ENCODE peak calls at places on chromosomes 7 and 10, in nine cellular contexts. C is heart left ventricle, P is K562, I is fibroblast of lung, N is cardiac muscle cell, O is MM.1S, Y is pancreas, F is IMR-90, X is tibial nerve. D is an unnamed sample. For H3K4me1, the result is how much of the 10 kb centered on the place peaks cover.

GRCh38 chr7:29878081-29878688 is 71.9 kb downstream of the WIPF3 start:
- DNase-seq in F (peak), P (peak), N (peak), Y (no peak), C (no peak), I (peak), X (peak), O (peak), D (peak)

GRCh38 chr7:147298611-147299043 is 1182.0 kb downstream of the CNTNAP2 start:
- DNase-seq in Y (no peak), P (no peak), C (no peak), I (peak), N (no peak), X (no peak), O (no peak), F (peak), D (no peak)

GRCh38 chr10:37734971-37735370 is 122.4 kb downstream of the ZNF248 start:
- DNase-seq in P (no peak), X (no peak), F (peak), C (no peak), N (no peak), I (no peak), O (no peak), Y (no peak), D (no peak)

GRCh38 chr7:22238354-22239311 is 118.3 kb downstream of the RAPGEF5 start:
- DNase-seq in N (no peak), C (no peak), F (peak), I (peak), O (no peak), Y (no peak), X (no peak), P (no peak), D (no peak)

GRCh38 chr10:27534341-27534740 is 30.2 kb downstream of the RAB18 start:
- DNase-seq in P (no peak), I (no peak), C (no peak), F (no peak), X (no peak), Y (no peak), O (no peak), N (no peak), D (no peak)

GRCh38 chr10:11444531-11445228 is 166.8 kb downstream of the USP6NL start:
- DNase-seq in C (no peak), P (no peak), F (no peak), O (no peak), X (no peak), I (no peak), N (no peak), Y (no peak), D (no peak)

GRCh38 chr7:39948375-39948774 is 1.7 kb upstream of the CDK13 start:
- DNase-seq in X (no peak), O (no peak), F (no peak), Y (no peak), I (no peak), P (no peak), C (no peak), N (no peak), D (no peak)

GRCh38 chr7:144439717-144440116 is 36.2 kb upstream of the NOBOX start:
- DNase-seq in O (no peak), X (no peak), N (no peak), F (no peak), C (no peak), I (no peak), Y (no peak), P (no peak), D (no peak)

GRCh38 chr10:6647811-6648526 is 67.9 kb upstream of the PRKCQ start:
- DNase-seq in I (peak), N (peak), O (peak), Y (peak), P (peak), C (no peak), X (no peak), F (no peak), D (peak)

GRCh38 chr7:117269417-117269816 is 53.4 kb downstream of the WNT2 start:
- DNase-seq in O (no peak), I (peak), N (no peak), F (peak), P (no peak), C (no peak), Y (no peak), X (no peak), D (no peak)

GRCh38 chr10:71757450-71757918 is 15.8 kb downstream of the VSIR start:
- DNase-seq in X (no peak), F (no peak), N (no peak), I (no peak), O (no peak), P (no peak), Y (no peak), C (peak), D (no peak)

GRCh38 chr10:11593612-11594011 is 17.8 kb downstream of the USP6NL start:
- DNase-seq in X (no peak), O (no peak), I (no peak), N (no peak), P (no peak), Y (no peak), C (no peak), F (no peak), D (no peak)

GRCh38 chr7:5528071-5528814 is 104.6 kb upstream of the TNRC18 start:
- DNase-seq in O (peak), C (peak), I (peak), N (peak), X (no peak), F (peak), Y (no peak), P (no peak), D (peak)

GRCh38 chr10:112938808-112939482 is 11.1 kb upstream of the TCF7L2 start:
- DNase-seq in P (no peak), Y (no peak), O (no peak), I (no peak), C (no peak), N (no peak), F (no peak), X (no peak), D (no peak)

DNA sequence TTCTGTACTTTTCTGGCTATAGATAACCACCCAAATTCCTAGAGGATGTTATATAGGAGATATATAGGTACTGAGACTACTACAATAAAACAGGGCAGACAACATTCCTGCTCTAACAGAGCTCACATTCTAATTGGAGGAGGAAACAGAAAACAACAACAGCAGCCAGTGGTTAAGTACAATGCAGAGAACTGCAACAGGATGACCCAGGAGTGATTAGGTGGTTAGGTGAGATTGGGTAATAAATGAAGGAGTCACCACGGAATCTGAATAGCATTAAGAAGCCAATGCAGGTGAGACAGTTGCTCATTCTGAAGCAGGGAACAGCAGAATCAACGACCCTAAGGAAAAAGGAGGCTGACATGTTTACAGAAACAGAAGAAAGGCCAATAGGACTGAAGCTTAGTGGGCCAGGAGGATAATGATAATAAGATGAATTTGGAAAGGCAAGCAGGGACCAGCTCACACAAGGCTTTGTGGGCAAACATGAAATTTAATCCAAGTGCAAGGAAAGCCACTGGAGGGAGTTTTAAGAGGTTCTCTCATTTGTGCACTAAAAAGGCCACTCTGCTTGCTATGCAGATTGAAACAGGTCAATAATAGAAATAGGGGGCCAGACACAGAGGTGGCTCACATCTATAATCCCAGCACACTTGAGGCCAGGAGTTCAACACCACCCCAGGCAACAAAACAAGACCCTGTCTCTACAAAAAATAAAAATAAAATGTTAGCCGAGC is 16.9 kb upstream of the REEP3 start:
- DNase-seq in I (no peak), N (no peak), O (no peak), X (no peak), Y (no peak), C (no peak), F (no peak), P (no peak), D (no peak)
- H3K4me3 ChIP-seq in I (no peak), N (no peak), O (no peak), X (no peak), Y (no peak), C (no peak), F (no peak), P (no peak), D (no peak)

DNA sequence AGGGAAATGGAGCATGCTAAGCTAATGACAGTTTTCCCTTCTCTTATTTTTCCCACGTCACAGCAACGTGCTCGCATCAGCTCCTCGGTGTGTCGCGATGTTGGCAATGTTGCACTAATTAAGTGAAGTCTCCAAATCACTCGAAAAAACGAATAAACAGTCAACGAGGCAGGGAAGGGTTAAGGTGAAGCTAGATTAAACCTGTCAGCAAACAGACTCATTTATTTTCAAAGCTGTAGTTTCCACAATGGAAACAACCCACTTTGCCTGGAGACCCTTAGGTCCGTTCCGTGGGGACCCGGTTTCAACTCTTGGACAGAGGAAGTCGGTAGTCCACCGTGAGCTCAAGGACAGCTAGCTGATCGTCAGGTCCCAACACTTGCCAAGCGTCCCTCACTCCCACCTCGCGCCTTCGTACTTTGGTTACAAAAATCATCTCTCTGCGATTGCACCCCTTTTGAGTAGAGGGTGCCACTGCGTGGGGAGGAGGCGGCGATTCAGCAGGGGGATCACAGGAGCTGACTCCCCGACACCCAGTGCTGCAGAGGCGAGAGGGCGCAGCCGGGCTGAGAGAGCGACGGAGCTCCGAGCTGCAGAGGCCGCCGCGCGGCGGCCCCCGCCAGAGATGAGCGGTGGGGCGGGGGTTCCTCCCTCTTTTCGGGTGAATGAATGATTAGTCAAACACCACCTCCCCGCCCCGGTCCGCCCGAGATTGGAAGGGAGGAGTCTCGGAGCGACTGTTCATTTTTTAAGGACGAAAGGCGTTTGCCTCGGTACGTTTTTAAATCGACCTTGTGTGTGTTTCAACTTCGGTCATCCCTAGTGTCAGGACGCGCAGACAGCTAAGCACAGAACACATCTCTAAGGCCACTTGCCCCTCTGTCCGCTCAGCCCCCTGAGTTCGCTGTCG is 1.3 kb upstream of the BMPER start:
- DNase-seq in I (peak), X (peak), F (peak), P (no peak), N (peak), O (peak), Y (no peak), C (peak), D (peak)
- TF ChIP-seq CTCF in I (no peak), X (no peak), F (no peak), P (no peak), N (no peak), O (no peak), Y (no peak), C (no peak), D (no peak)

DNA sequence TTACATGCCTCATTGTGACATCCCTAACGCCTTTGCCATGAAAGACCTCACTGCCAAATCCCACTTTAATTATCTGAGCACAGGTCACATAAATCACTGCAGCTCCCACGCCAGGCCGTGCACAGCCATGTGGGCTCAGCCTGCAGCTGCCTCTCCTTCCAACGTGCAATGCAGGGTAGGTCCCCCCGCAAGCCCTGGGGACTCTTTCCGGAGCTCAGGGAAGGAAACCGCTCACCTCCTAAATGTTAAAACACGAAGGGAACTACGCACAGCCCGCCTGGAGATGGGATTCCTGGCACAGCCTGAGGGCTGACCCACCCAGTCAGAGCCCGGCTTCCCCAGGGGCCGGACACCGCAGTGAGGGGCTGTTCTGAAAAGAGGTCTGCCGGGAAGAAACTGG is 128.0 kb downstream of the MAD1L1 start:
- DNase-seq in O (no peak), F (no peak), C (no peak), X (no peak), P (no peak), I (no peak), N (no peak), Y (no peak), D (peak)
- H3K4me1 ChIP-seq in O (under half), F (under half), C (under half), X (under half), P (under half), I (under half), N (under half), Y (under half), D (half or more)

DNA sequence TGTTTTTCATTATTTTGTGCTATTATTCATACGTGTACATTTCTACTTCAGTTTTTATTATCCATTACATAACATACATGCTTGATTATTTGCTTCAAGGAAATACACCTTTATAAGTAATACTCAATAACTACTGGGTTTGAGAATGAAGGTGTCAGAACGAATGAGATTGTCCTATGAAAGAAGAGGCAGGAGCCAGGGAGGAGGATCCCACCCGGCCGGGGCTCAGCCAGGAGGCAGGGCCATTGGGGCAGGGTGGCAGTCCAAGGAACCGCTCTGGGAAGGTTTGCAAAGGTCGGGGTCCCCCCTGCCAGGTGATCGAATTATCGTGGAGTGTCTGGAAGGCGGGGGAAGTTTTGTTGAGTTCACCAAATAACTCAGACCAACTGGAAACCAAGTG is 9.1 kb downstream of the TRIM56 start:
- DNase-seq in C (peak), F (no peak), N (no peak), X (no peak), I (no peak), Y (no peak), P (no peak), O (no peak), D (no peak)
- H3K4me3 ChIP-seq in C (no peak), F (no peak), N (no peak), X (no peak), I (no peak), Y (no peak), P (no peak), O (no peak), D (no peak)